ENCODE peak calls at places on chromosomes 13 and 19, in ten cellular contexts. One of them, this sample, is unnamed.

GRCh38 chr19:1166872-1167573 is 7.0 kb downstream of the SBNO2 start:
- DNase-seq in cardiac fibroblast: no peak
- DNase-seq in upper lobe of right lung: peak
- DNase-seq in A549: no peak
- DNase-seq in fibroblast of the aortic adventitia: no peak
- DNase-seq in bronchial epithelial cell: no peak
- DNase-seq in T-helper 1 cell: no peak
- DNase-seq in activated CD4-positive, alpha-beta T cell treated with anti-CD3 and anti-CD28 coated beads, Interleukin-2, amount 50 U/mL, for 48 hours: no peak
- DNase-seq in AG08396: no peak
- DNase-seq in omental fat pad: no peak
- DNase-seq in this sample: no peak

GRCh38 chr13:95920485-95920884 is 132.7 kb downstream of the UGGT2 start:
- DNase-seq in cardiac fibroblast: no peak
- DNase-seq in fibroblast of the aortic adventitia: no peak
- DNase-seq in upper lobe of right lung: no peak
- DNase-seq in A549: no peak
- DNase-seq in T-helper 1 cell: no peak
- DNase-seq in activated CD4-positive, alpha-beta T cell treated with anti-CD3 and anti-CD28 coated beads, Interleukin-2, amount 50 U/mL, for 48 hours: no peak
- DNase-seq in bronchial epithelial cell: no peak
- DNase-seq in AG08396: no peak
- DNase-seq in omental fat pad: no peak
- DNase-seq in this sample: no peak

GRCh38 chr19:9057505-9058258 is 29.2 kb upstream of the OR1M1 start:
- DNase-seq in cardiac fibroblast: no peak
- DNase-seq in fibroblast of the aortic adventitia: no peak
- DNase-seq in activated CD4-positive, alpha-beta T cell treated with anti-CD3 and anti-CD28 coated beads, Interleukin-2, amount 50 U/mL, for 48 hours: no peak
- DNase-seq in omental fat pad: no peak
- DNase-seq in T-helper 1 cell: no peak
- DNase-seq in bronchial epithelial cell: no peak
- DNase-seq in AG08396: no peak
- DNase-seq in A549: no peak
- DNase-seq in upper lobe of right lung: no peak
- DNase-seq in this sample: no peak

GRCh38 chr13:74243637-74244526 is 109.7 kb upstream of the KLF12 start:
- DNase-seq in bronchial epithelial cell: peak
- DNase-seq in A549: no peak
- DNase-seq in AG08396: peak
- DNase-seq in upper lobe of right lung: no peak
- DNase-seq in omental fat pad: no peak
- DNase-seq in fibroblast of the aortic adventitia: peak
- DNase-seq in T-helper 1 cell: no peak
- DNase-seq in activated CD4-positive, alpha-beta T cell treated with anti-CD3 and anti-CD28 coated beads, Interleukin-2, amount 50 U/mL, for 48 hours: no peak
- DNase-seq in cardiac fibroblast: peak
- DNase-seq in this sample: no peak

GRCh38 chr19:10884273-10884672 is 12.9 kb downstream of the CARM1 start:
- DNase-seq in T-helper 1 cell: no peak
- DNase-seq in fibroblast of the aortic adventitia: peak
- DNase-seq in A549: no peak
- DNase-seq in bronchial epithelial cell: peak
- DNase-seq in AG08396: peak
- DNase-seq in upper lobe of right lung: no peak
- DNase-seq in omental fat pad: no peak
- DNase-seq in cardiac fibroblast: peak
- DNase-seq in activated CD4-positive, alpha-beta T cell treated with anti-CD3 and anti-CD28 coated beads, Interleukin-2, amount 50 U/mL, for 48 hours: no peak
- DNase-seq in this sample: no peak

GRCh38 chr19:6010107-6010506 is 32.2 kb upstream of the RANBP3 start:
- DNase-seq in upper lobe of right lung: no peak
- DNase-seq in T-helper 1 cell: no peak
- DNase-seq in AG08396: no peak
- DNase-seq in bronchial epithelial cell: no peak
- DNase-seq in cardiac fibroblast: no peak
- DNase-seq in omental fat pad: no peak
- DNase-seq in activated CD4-positive, alpha-beta T cell treated with anti-CD3 and anti-CD28 coated beads, Interleukin-2, amount 50 U/mL, for 48 hours: no peak
- DNase-seq in fibroblast of the aortic adventitia: no peak
- DNase-seq in A549: no peak
- DNase-seq in this sample: no peak

GRCh38 chr13:111573801-111574200 is 253.4 kb downstream of the TEX29 start:
- DNase-seq in T-helper 1 cell: no peak
- DNase-seq in omental fat pad: no peak
- DNase-seq in bronchial epithelial cell: no peak
- DNase-seq in activated CD4-positive, alpha-beta T cell treated with anti-CD3 and anti-CD28 coated beads, Interleukin-2, amount 50 U/mL, for 48 hours: no peak
- DNase-seq in cardiac fibroblast: no peak
- DNase-seq in A549: no peak
- DNase-seq in fibroblast of the aortic adventitia: no peak
- DNase-seq in upper lobe of right lung: no peak
- DNase-seq in AG08396: no peak
- DNase-seq in this sample: no peak

GRCh38 chr13:98796798-98797197 is 44.3 kb upstream of the SLC15A1 start:
- DNase-seq in bronchial epithelial cell: no peak
- DNase-seq in activated CD4-positive, alpha-beta T cell treated with anti-CD3 and anti-CD28 coated beads, Interleukin-2, amount 50 U/mL, for 48 hours: no peak
- DNase-seq in cardiac fibroblast: no peak
- DNase-seq in omental fat pad: no peak
- DNase-seq in upper lobe of right lung: no peak
- DNase-seq in AG08396: no peak
- DNase-seq in T-helper 1 cell: no peak
- DNase-seq in fibroblast of the aortic adventitia: no peak
- DNase-seq in A549: no peak
- DNase-seq in this sample: no peak

GRCh38 chr13:48126944-48127814 is 32.3 kb upstream of the MED4 start:
- DNase-seq in fibroblast of the aortic adventitia: peak
- DNase-seq in AG08396: peak
- DNase-seq in omental fat pad: no peak
- DNase-seq in T-helper 1 cell: peak
- DNase-seq in bronchial epithelial cell: peak
- DNase-seq in upper lobe of right lung: no peak
- DNase-seq in cardiac fibroblast: peak
- DNase-seq in activated CD4-positive, alpha-beta T cell treated with anti-CD3 and anti-CD28 coated beads, Interleukin-2, amount 50 U/mL, for 48 hours: peak
- DNase-seq in A549: peak
- DNase-seq in this sample: peak

GRCh38 chr13:66977156-66977555 is 253.0 kb downstream of the PCDH9 start:
- DNase-seq in omental fat pad: no peak
- DNase-seq in fibroblast of the aortic adventitia: no peak
- DNase-seq in cardiac fibroblast: no peak
- DNase-seq in upper lobe of right lung: no peak
- DNase-seq in activated CD4-positive, alpha-beta T cell treated with anti-CD3 and anti-CD28 coated beads, Interleukin-2, amount 50 U/mL, for 48 hours: no peak
- DNase-seq in A549: no peak
- DNase-seq in bronchial epithelial cell: no peak
- DNase-seq in AG08396: no peak
- DNase-seq in T-helper 1 cell: no peak
- DNase-seq in this sample: no peak

GRCh38 chr19:18319591-18320135 is 3.2 kb downstream of the LSM4 start:
- DNase-seq in upper lobe of right lung: no peak
- DNase-seq in A549: no peak
- DNase-seq in cardiac fibroblast: no peak
- DNase-seq in bronchial epithelial cell: no peak
- DNase-seq in omental fat pad: no peak
- DNase-seq in AG08396: no peak
- DNase-seq in fibroblast of the aortic adventitia: no peak
- DNase-seq in activated CD4-positive, alpha-beta T cell treated with anti-CD3 and anti-CD28 coated beads, Interleukin-2, amount 50 U/mL, for 48 hours: no peak
- DNase-seq in T-helper 1 cell: no peak
- DNase-seq in this sample: no peak

GRCh38 chr19:10510301-10510802 is 6.9 kb downstream of the S1PR5 start:
- DNase-seq in omental fat pad: no peak
- DNase-seq in cardiac fibroblast: no peak
- DNase-seq in upper lobe of right lung: no peak
- DNase-seq in bronchial epithelial cell: peak
- DNase-seq in T-helper 1 cell: peak
- DNase-seq in activated CD4-positive, alpha-beta T cell treated with anti-CD3 and anti-CD28 coated beads, Interleukin-2, amount 50 U/mL, for 48 hours: peak
- DNase-seq in A549: no peak
- DNase-seq in AG08396: peak
- DNase-seq in fibroblast of the aortic adventitia: no peak
- DNase-seq in this sample: no peak

GRCh38 chr19:55902080-55902751 is 29.9 kb downstream of the NLRP13 start:
- DNase-seq in T-helper 1 cell: no peak
- DNase-seq in omental fat pad: no peak
- DNase-seq in cardiac fibroblast: no peak
- DNase-seq in fibroblast of the aortic adventitia: no peak
- DNase-seq in AG08396: no peak
- DNase-seq in upper lobe of right lung: no peak
- DNase-seq in A549: no peak
- DNase-seq in activated CD4-positive, alpha-beta T cell treated with anti-CD3 and anti-CD28 coated beads, Interleukin-2, amount 50 U/mL, for 48 hours: no peak
- DNase-seq in bronchial epithelial cell: no peak
- DNase-seq in this sample: no peak